ENCODE peak calls at places on chromosomes 3 and 15, in four cellular contexts. One of them, this sample, is unnamed. For H3K4me1, the result is how much of the 10 kb centered on the place peaks cover.

GRCh38 chr15:88917764-88918163 is 4.6 kb upstream of the MFGE8 start:
- DNase-seq in HCT116: no peak
- DNase-seq in MM.1S: no peak
- DNase-seq in GM23248: no peak
- DNase-seq in this sample: no peak

GRCh38 chr15:34370129-34370528 is 3.1 kb upstream of the LPCAT4 start:
- DNase-seq in MM.1S: no peak
- DNase-seq in GM23248: no peak
- DNase-seq in HCT116: no peak
- DNase-seq in this sample: no peak

GRCh38 chr3:117793684-117794304 is 1084.2 kb downstream of the TUSC7 start:
- DNase-seq in HCT116: no peak
- DNase-seq in GM23248: peak
- DNase-seq in MM.1S: no peak
- DNase-seq in this sample: no peak

GRCh38 chr3:132406587-132406986 is 10.7 kb upstream of the DNAJC13 start:
- DNase-seq in GM23248: no peak
- DNase-seq in MM.1S: no peak
- DNase-seq in HCT116: no peak
- DNase-seq in this sample: no peak

GRCh38 chr3:138359549-138360271 is 11.3 kb downstream of the MRAS start:
- DNase-seq in GM23248: no peak
- DNase-seq in MM.1S: no peak
- DNase-seq in HCT116: no peak
- DNase-seq in this sample: no peak

GRCh38 chr15:98776607-98777281 is 128.4 kb downstream of the IGF1R start:
- DNase-seq in GM23248: peak
- DNase-seq in MM.1S: peak
- DNase-seq in HCT116: no peak
- DNase-seq in this sample: no peak

GRCh38 chr3:46955801-46956259 is 20.7 kb downstream of the CCDC12 start:
- DNase-seq in GM23248: no peak
- DNase-seq in HCT116: no peak
- DNase-seq in MM.1S: no peak
- DNase-seq in this sample: peak

GRCh38 chr15:36591534-36592411 is 12.3 kb downstream of the CDIN1 start:
- DNase-seq in HCT116: no peak
- DNase-seq in MM.1S: no peak
- DNase-seq in GM23248: peak
- DNase-seq in this sample: no peak

GRCh38 chr3:126130081-126130855 is 46.3 kb upstream of the SLC41A3 start:
- DNase-seq in HCT116: no peak
- DNase-seq in GM23248: no peak
- DNase-seq in MM.1S: no peak
- DNase-seq in this sample: no peak

GRCh38 chr3:8571256-8571655 is 69.6 kb downstream of the LMCD1 start:
- DNase-seq in GM23248: no peak
- DNase-seq in HCT116: no peak
- DNase-seq in MM.1S: no peak
- DNase-seq in this sample: no peak

GRCh38 chr15:63832620-63833245 is 1.0 kb downstream of the HERC1 start:
- DNase-seq in GM23248: no peak
- DNase-seq in HCT116: no peak
- DNase-seq in MM.1S: no peak
- DNase-seq in this sample: peak

GRCh38 chr3:159560214-159561004 is 428.2 kb upstream of the IL12A start:
- DNase-seq in HCT116: no peak
- DNase-seq in GM23248: no peak
- DNase-seq in MM.1S: no peak
- DNase-seq in this sample: no peak

GRCh38 chr3:53829605-53830004 is 16.6 kb downstream of the CHDH start:
- DNase-seq in MM.1S: no peak
- DNase-seq in GM23248: no peak
- DNase-seq in HCT116: no peak
- DNase-seq in this sample: no peak

GRCh38 chr15:31869640-31870335 is 160.5 kb upstream of the CHRNA7 start:
- DNase-seq in GM23248: peak
- DNase-seq in HCT116: no peak
- DNase-seq in MM.1S: no peak
- DNase-seq in this sample: no peak

GRCh38 chr3:141530133-141530768 is 43.4 kb downstream of the RASA2 start:
- DNase-seq in HCT116: no peak
- DNase-seq in MM.1S: no peak
- DNase-seq in GM23248: peak
- DNase-seq in this sample: no peak

GRCh38 chr3:161104561-161105551 is at the start of gene B3GALNT1:
- DNase-seq in MM.1S: no peak
- DNase-seq in HCT116: no peak
- DNase-seq in GM23248: peak
- DNase-seq in this sample: no peak

GRCh38 chr3:157542711-157543485 is 39.7 kb upstream of the VEPH1 start:
- DNase-seq in GM23248: peak
- DNase-seq in MM.1S: no peak
- DNase-seq in HCT116: no peak
- DNase-seq in this sample: no peak

GRCh38 chr3:196629234-196629633 is 10.3 kb upstream of the NRROS start:
- DNase-seq in GM23248: no peak
- DNase-seq in HCT116: no peak
- DNase-seq in MM.1S: no peak
- DNase-seq in this sample: no peak

GRCh38 chr3:104133630-104134029 is 1233.1 kb upstream of the ALCAM start:
- DNase-seq in MM.1S: no peak
- DNase-seq in GM23248: no peak
- DNase-seq in HCT116: no peak
- DNase-seq in this sample: no peak

GRCh38 chr3:183490653-183491052 is 62.2 kb upstream of the MCF2L2 start:
- DNase-seq in MM.1S: peak
- DNase-seq in HCT116: no peak
- DNase-seq in GM23248: peak
- DNase-seq in this sample: no peak

GRCh38 chr3:139473155-139473771 is 3.1 kb downstream of the RBP2 start:
- DNase-seq in HCT116: no peak
- DNase-seq in MM.1S: no peak
- DNase-seq in GM23248: peak
- DNase-seq in this sample: no peak

GRCh38 chr3:100834332-100834731 is 125.0 kb downstream of the TFG start:
- DNase-seq in MM.1S: no peak
- DNase-seq in GM23248: no peak
- DNase-seq in HCT116: no peak
- DNase-seq in this sample: no peak

GRCh38 chr15:28106294-28107110 is 7.4 kb upstream of the OCA2 start:
- DNase-seq in GM23248: peak
- DNase-seq in MM.1S: no peak
- DNase-seq in HCT116: no peak
- DNase-seq in this sample: no peak

GRCh38 chr15:63991706-63992105 is 54.6 kb downstream of the DAPK2 start:
- DNase-seq in MM.1S: no peak
- DNase-seq in GM23248: no peak
- DNase-seq in HCT116: no peak
- DNase-seq in this sample: peak

GRCh38 chr3:134212898-134213665 is 37.6 kb downstream of the RYK start:
- DNase-seq in MM.1S: peak
- DNase-seq in HCT116: peak
- DNase-seq in GM23248: peak
- DNase-seq in this sample: peak

GRCh38 chr3:13069495-13069894 is 3.7 kb downstream of the IQSEC1 start:
- DNase-seq in MM.1S: peak
- DNase-seq in HCT116: no peak
- DNase-seq in GM23248: no peak
- DNase-seq in this sample: peak

GRCh38 chr15:33608714-33609113 is 297.9 kb downstream of the RYR3 start:
- DNase-seq in GM23248: peak
- DNase-seq in MM.1S: no peak
- DNase-seq in HCT116: no peak
- DNase-seq in this sample: no peak

GRCh38 chr3:42539871-42540714 is 37.6 kb downstream of the VIPR1 start:
- DNase-seq in HCT116: peak
- DNase-seq in GM23248: peak
- DNase-seq in MM.1S: peak
- DNase-seq in this sample: peak

GRCh38 chr15:77415450-77416448 is 4.2 kb downstream of the PEAK1 start:
- DNase-seq in GM23248: peak
- DNase-seq in MM.1S: no peak
- DNase-seq in HCT116: no peak
- DNase-seq in this sample: no peak

DNA sequence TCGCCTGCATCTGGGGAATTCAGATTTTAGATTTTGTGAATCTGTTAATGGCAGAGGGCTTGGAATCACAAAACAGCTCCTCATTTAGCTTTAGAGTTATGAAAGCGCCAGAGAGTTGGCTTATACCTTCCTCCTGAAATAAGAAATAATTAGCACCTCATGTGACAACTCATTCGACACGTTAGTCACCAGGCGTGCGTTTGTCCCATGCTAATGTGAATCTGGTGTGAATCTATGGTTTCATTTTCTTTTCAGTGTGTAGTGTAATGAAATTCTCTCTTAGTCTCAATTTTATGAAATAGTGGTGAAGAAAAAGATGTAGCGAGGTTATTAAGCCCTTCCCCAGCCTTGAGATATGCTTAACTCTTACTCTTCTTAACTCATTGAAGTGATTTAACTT is 89.4 kb downstream of the EDEM1 start:
- DNase-seq in MM.1S: no peak
- DNase-seq in HCT116: no peak
- DNase-seq in GM23248: no peak
- DNase-seq in this sample: no peak
- TF ChIP-seq EZH2phosphoT487 in MM.1S: no peak
- TF ChIP-seq EZH2phosphoT487 in HCT116: no peak
- TF ChIP-seq EZH2phosphoT487 in GM23248: no peak
- TF ChIP-seq EZH2phosphoT487 in this sample: no peak

DNA sequence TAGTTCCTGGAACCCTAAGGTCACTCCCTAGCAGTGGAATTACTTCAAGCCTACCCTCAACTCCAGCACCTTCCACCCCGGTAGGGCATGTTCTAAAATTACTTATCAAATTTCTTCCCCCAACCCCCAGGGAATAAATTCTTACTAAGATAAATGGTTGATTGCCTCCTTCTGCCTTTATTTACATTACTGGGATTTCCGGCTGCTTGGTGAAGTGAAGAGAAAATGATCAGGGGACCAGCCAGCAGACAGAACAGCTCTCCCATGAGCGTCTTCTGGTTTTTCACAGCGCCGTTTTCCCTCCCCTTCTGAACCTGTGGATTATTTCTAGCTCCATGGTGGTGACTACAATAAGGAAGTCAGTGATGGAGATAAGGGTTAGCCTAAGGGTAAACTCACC is 521.5 kb upstream of the PPP2R3A start:
- DNase-seq in HCT116: no peak
- DNase-seq in MM.1S: no peak
- DNase-seq in GM23248: no peak
- DNase-seq in this sample: no peak
- H2AFZ ChIP-seq in HCT116: no peak
- H2AFZ ChIP-seq in MM.1S: no peak
- H2AFZ ChIP-seq in GM23248: no peak
- H2AFZ ChIP-seq in this sample: no peak

DNA sequence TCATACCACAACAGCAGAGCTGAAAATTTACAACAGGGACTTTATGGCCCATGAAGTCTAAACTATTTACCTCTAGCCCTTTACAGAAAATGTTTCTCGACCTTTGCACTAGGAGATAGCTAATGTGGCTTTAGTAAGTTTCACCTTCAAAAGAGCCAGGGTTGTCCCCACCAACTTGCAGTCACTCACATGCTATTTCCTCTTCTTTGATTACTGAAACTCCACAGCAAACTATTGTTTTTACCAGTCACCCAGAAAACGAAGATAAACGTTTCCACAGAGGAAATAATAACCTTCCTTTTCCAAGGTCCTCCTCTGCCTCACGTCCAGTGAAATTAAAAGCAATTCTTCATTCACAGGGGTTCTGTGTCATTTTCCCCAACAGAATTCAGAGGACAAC is 48.2 kb downstream of the WWTR1 start:
- DNase-seq in GM23248: no peak
- DNase-seq in HCT116: no peak
- DNase-seq in MM.1S: peak
- DNase-seq in this sample: no peak
- H3K4me1 ChIP-seq in GM23248: under half
- H3K4me1 ChIP-seq in HCT116: under half
- H3K4me1 ChIP-seq in MM.1S: under half
- H3K4me1 ChIP-seq in this sample: under half

GRCh38 chr3:97530689-97531088 is 233.9 kb upstream of the ARL6 start:
- DNase-seq in MM.1S: no peak
- DNase-seq in GM23248: no peak
- DNase-seq in HCT116: no peak
- DNase-seq in this sample: no peak
- TF ChIP-seq EZH2phosphoT487 in MM.1S: no peak
- TF ChIP-seq EZH2phosphoT487 in GM23248: no peak
- TF ChIP-seq EZH2phosphoT487 in HCT116: no peak
- TF ChIP-seq EZH2phosphoT487 in this sample: no peak

DNA sequence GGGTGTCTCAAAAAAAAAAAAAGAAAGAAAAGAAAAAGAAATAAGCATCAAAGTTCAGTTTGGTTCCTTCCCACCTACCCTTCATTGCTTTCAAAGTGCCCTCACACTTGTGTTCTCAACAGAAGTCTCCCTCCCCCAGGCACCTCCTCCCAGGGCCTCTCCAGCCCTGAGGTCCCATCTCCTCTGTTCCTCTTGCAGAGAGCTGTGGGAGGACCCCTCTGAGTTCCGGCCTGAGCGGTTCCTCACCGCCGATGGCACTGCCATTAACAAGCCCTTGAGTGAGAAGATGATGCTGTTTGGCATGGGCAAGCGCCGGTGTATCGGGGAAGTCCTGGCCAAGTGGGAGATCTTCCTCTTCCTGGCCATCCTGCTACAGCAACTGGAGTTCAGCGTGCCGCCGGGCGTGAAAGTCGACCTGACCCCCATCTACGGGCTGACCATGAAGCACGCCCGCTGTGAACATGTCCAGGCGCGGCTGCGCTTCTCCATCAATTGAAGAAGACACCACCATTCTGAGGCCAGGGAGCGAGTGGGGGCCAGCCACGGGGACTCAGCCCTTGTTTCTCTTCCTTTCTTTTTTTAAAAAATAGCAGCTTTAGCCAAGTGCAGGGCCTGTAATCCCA is 6.1 kb downstream of the CYP1A2 start:
- DNase-seq in HCT116: no peak
- DNase-seq in MM.1S: no peak
- DNase-seq in GM23248: no peak
- DNase-seq in this sample: no peak
- H2AFZ ChIP-seq in HCT116: no peak
- H2AFZ ChIP-seq in MM.1S: no peak
- H2AFZ ChIP-seq in GM23248: no peak
- H2AFZ ChIP-seq in this sample: no peak

This sample was measured in OCI-LY7.